ENCODE peak calls at places on chromosome 2, in seven cellular contexts. N is effector memory CD4-positive, alpha-beta T cell; E is HuH-7; C is NCI-H1694 treated with DMSO at 0.1 percent for 48 hours; X is T-helper 9 cell; J is stimulated activated CD4-positive, alpha-beta T cell treated with anti-CD3 and anti-CD28 coated beads, TNF-alpha, amount 100 ng/mL, for 1 hour; R is effector memory CD8-positive, alpha-beta T cell. B is an unnamed sample.

GRCh38 chr2:166494140-166494544 is at the start of gene SCN7A:
- DNase-seq in C (no peak), E (peak), J (no peak), N (no peak), X (no peak), R (no peak), B (no peak)

GRCh38 chr2:10028988-10029874 is 14.1 kb upstream of the KLF11 start:
- DNase-seq in E (no peak), J (no peak), X (no peak), N (peak), R (peak), C (no peak), B (peak)

GRCh38 chr2:84830095-84830494 is 50.8 kb downstream of the TRABD2A start:
- DNase-seq in X (no peak), C (no peak), R (no peak), E (no peak), J (no peak), N (no peak), B (no peak)

GRCh38 chr2:159922563-159922962 is 124.6 kb upstream of the CD302 start:
- DNase-seq in N (no peak), E (no peak), J (no peak), C (no peak), X (no peak), R (no peak), B (no peak)

GRCh38 chr2:37737507-37737906 is 66.1 kb upstream of the CDC42EP3 start:
- DNase-seq in N (no peak), J (no peak), X (no peak), C (no peak), R (no peak), E (no peak), B (no peak)

GRCh38 chr2:109473616-109474318 is 140.0 kb downstream of the SEPTIN10 start:
- DNase-seq in E (no peak), X (no peak), R (no peak), N (no peak), C (no peak), J (no peak), B (no peak)

GRCh38 chr2:96260404-96261260 is 5.2 kb downstream of the TMEM127 start:
- DNase-seq in E (peak), C (peak), N (no peak), J (no peak), R (no peak), X (no peak), B (peak)

GRCh38 chr2:35846-36245 is 10.5 kb downstream of the FAM110C start:
- DNase-seq in E (no peak), X (no peak), J (no peak), N (no peak), R (no peak), C (no peak), B (no peak)

GRCh38 chr2:237600205-237600846 is 9.8 kb upstream of the RAB17 start:
- DNase-seq in E (no peak), C (peak), J (no peak), R (no peak), X (no peak), N (no peak), B (no peak)

GRCh38 chr2:70944291-70944690 is 8.6 kb downstream of the ATP6V1B1 start:
- DNase-seq in C (no peak), R (no peak), N (no peak), J (no peak), E (no peak), X (no peak), B (no peak)

GRCh38 chr2:66198873-66199272 is 236.1 kb upstream of the MEIS1 start:
- DNase-seq in C (no peak), R (no peak), E (no peak), X (no peak), N (no peak), J (no peak), B (no peak)

GRCh38 chr2:215702116-215702905 is 266.4 kb upstream of the FN1 start:
- DNase-seq in C (peak), J (no peak), E (no peak), N (no peak), X (no peak), R (no peak), B (no peak)

GRCh38 chr2:63189026-63189425 is 138.4 kb downstream of the OTX1 start:
- DNase-seq in X (no peak), E (peak), N (no peak), R (no peak), J (no peak), C (peak), B (peak)

GRCh38 chr2:127580167-127581049 is 44.9 kb downstream of the MYO7B start:
- DNase-seq in E (no peak), C (no peak), R (no peak), N (no peak), J (no peak), X (no peak), B (peak)

GRCh38 chr2:22683911-22684310 is 701.1 kb upstream of the KLHL29 start:
- DNase-seq in R (no peak), C (no peak), J (no peak), X (no peak), E (no peak), N (no peak), B (no peak)

GRCh38 chr2:115129502-115129901 is 687.1 kb downstream of the DPP10 start:
- DNase-seq in C (no peak), E (no peak), J (no peak), N (no peak), R (no peak), X (no peak), B (no peak)

GRCh38 chr2:65364986-65365733 is 67.2 kb downstream of the SPRED2 start:
- DNase-seq in J (no peak), R (no peak), X (no peak), C (no peak), N (no peak), E (no peak), B (no peak)

GRCh38 chr2:147846382-147847081 is 1.7 kb downstream of the ACVR2A start:
- DNase-seq in N (no peak), R (no peak), X (no peak), J (no peak), C (no peak), E (peak), B (peak)

GRCh38 chr2:82852787-82853186 is 1606.3 kb downstream of the SUCLG1 start:
- DNase-seq in C (no peak), X (no peak), R (no peak), N (no peak), J (no peak), E (no peak), B (no peak)

GRCh38 chr2:212520340-212520739 is 18.3 kb downstream of the ERBB4 start:
- DNase-seq in X (no peak), N (no peak), R (no peak), J (no peak), C (peak), E (peak), B (peak)

GRCh38 chr2:196586511-196586991 is 53.0 kb upstream of the CCDC150 start:
- DNase-seq in N (no peak), X (no peak), E (no peak), R (no peak), J (no peak), C (peak), B (no peak)

GRCh38 chr2:99911711-99912110 is 230.7 kb downstream of the AFF3 start:
- DNase-seq in N (no peak), C (no peak), J (no peak), X (no peak), E (no peak), R (no peak), B (no peak)

GRCh38 chr2:53896864-53897263 is 37.1 kb upstream of the GPR75 start:
- DNase-seq in C (no peak), N (no peak), X (no peak), R (no peak), E (no peak), J (no peak), B (no peak)

GRCh38 chr2:10405441-10405840 is 42.7 kb downstream of the ODC1 start:
- DNase-seq in R (no peak), C (peak), J (no peak), E (no peak), X (no peak), N (no peak), B (no peak)

GRCh38 chr2:72933207-72933606 is 15.9 kb downstream of the EMX1 start:
- DNase-seq in R (no peak), C (no peak), X (no peak), E (no peak), J (no peak), N (no peak), B (no peak)

GRCh38 chr2:96963316-96963715 is 23.1 kb downstream of the FAM178B start:
- DNase-seq in N (no peak), X (no peak), E (no peak), R (no peak), C (peak), J (no peak), B (peak)

GRCh38 chr2:110101280-110101844 is 14.3 kb downstream of the MALL start:
- DNase-seq in N (no peak), C (peak), R (no peak), J (no peak), X (no peak), E (no peak), B (no peak)

GRCh38 chr2:208783184-208783583 is 376.6 kb downstream of the PTH2R start:
- DNase-seq in E (peak), J (no peak), X (no peak), N (no peak), C (no peak), R (no peak), B (peak)

GRCh38 chr2:213703699-213704098 is 419.4 kb downstream of the SPAG16 start:
- DNase-seq in C (no peak), E (no peak), R (no peak), J (no peak), N (no peak), X (no peak), B (no peak)

GRCh38 chr2:20444113-20444992 is 2.5 kb upstream of the RHOB start:
- DNase-seq in C (peak), X (no peak), E (no peak), N (no peak), R (no peak), J (no peak), B (no peak)

GRCh38 chr2:240884221-240884620 is 11.7 kb downstream of the MAB21L4 start:
- DNase-seq in C (no peak), N (no peak), R (no peak), J (no peak), X (no peak), E (no peak), B (no peak)

GRCh38 chr2:85564144-85564563 is 2.9 kb upstream of the GGCX start:
- DNase-seq in E (no peak), N (no peak), X (no peak), J (no peak), R (no peak), C (no peak), B (no peak)